ENCODE peak calls at places on chromosomes 13 and 19, in six cellular contexts. One of them, this sample, is unnamed.
A peak's percentile ranks its signal among the peaks of the same experiment; 100 is the strongest.

GRCh38 chr13:100392709-100393630 is 195.6 kb downstream of the GGACT start:
- DNase-seq in Peyer's patch: no peak
- DNase-seq in colonic mucosa: peak; percentile 84
- DNase-seq in cardiac muscle cell: peak; percentile 37
- DNase-seq in type B pancreatic cell: no peak
- DNase-seq in mucosa of descending colon: no peak
- DNase-seq in this sample: no peak

GRCh38 chr19:7328647-7329046 is 20.1 kb upstream of the ARHGEF18 start:
- DNase-seq in colonic mucosa: no peak
- DNase-seq in type B pancreatic cell: no peak
- DNase-seq in cardiac muscle cell: no peak
- DNase-seq in mucosa of descending colon: no peak
- DNase-seq in Peyer's patch: no peak
- DNase-seq in this sample: no peak

GRCh38 chr19:28242317-28242927 is 970.5 kb downstream of the UQCRFS1 start:
- DNase-seq in cardiac muscle cell: peak; percentile 62
- DNase-seq in mucosa of descending colon: no peak
- DNase-seq in colonic mucosa: peak; percentile 43
- DNase-seq in Peyer's patch: no peak
- DNase-seq in type B pancreatic cell: peak; percentile 40
- DNase-seq in this sample: no peak

GRCh38 chr19:55632463-55632834 is 8.1 kb upstream of the ZNF784 start:
- DNase-seq in mucosa of descending colon: peak; percentile 42
- DNase-seq in cardiac muscle cell: peak; percentile 96
- DNase-seq in Peyer's patch: peak; percentile 54
- DNase-seq in colonic mucosa: peak; percentile 97
- DNase-seq in type B pancreatic cell: no peak
- DNase-seq in this sample: peak; percentile 80

GRCh38 chr19:28497137-28497536 is 715.8 kb downstream of the UQCRFS1 start:
- DNase-seq in cardiac muscle cell: no peak
- DNase-seq in type B pancreatic cell: no peak
- DNase-seq in Peyer's patch: no peak
- DNase-seq in colonic mucosa: no peak
- DNase-seq in mucosa of descending colon: no peak
- DNase-seq in this sample: no peak

GRCh38 chr13:51453308-51453958 is 597 bp upstream of the INTS6 start:
- DNase-seq in Peyer's patch: peak; percentile 94
- DNase-seq in colonic mucosa: peak; percentile 87
- DNase-seq in mucosa of descending colon: peak; percentile 93
- DNase-seq in cardiac muscle cell: no peak
- DNase-seq in type B pancreatic cell: no peak
- DNase-seq in this sample: peak; percentile 77

GRCh38 chr19:35088514-35088913 is 27.1 kb upstream of the FXYD3 start:
- DNase-seq in cardiac muscle cell: no peak
- DNase-seq in mucosa of descending colon: no peak
- DNase-seq in Peyer's patch: no peak
- DNase-seq in type B pancreatic cell: no peak
- DNase-seq in colonic mucosa: no peak
- DNase-seq in this sample: peak; percentile 76

GRCh38 chr13:97278395-97279078 is 56.4 kb downstream of the MBNL2 start:
- DNase-seq in colonic mucosa: peak; percentile 48
- DNase-seq in cardiac muscle cell: no peak
- DNase-seq in type B pancreatic cell: no peak
- DNase-seq in mucosa of descending colon: no peak
- DNase-seq in Peyer's patch: no peak
- DNase-seq in this sample: no peak

GRCh38 chr19:16002380-16002779 is 53.6 kb downstream of the OR10H4 start:
- DNase-seq in type B pancreatic cell: no peak
- DNase-seq in colonic mucosa: no peak
- DNase-seq in mucosa of descending colon: no peak
- DNase-seq in cardiac muscle cell: no peak
- DNase-seq in Peyer's patch: no peak
- DNase-seq in this sample: no peak

GRCh38 chr13:35978607-35979316 is 152.4 kb downstream of the DCLK1 start:
- DNase-seq in mucosa of descending colon: no peak
- DNase-seq in colonic mucosa: peak; percentile 37
- DNase-seq in cardiac muscle cell: peak; percentile 55
- DNase-seq in Peyer's patch: no peak
- DNase-seq in type B pancreatic cell: no peak
- DNase-seq in this sample: no peak

GRCh38 chr13:75467009-75467728 is 14.8 kb downstream of the TBC1D4 start:
- DNase-seq in type B pancreatic cell: no peak
- DNase-seq in colonic mucosa: no peak
- DNase-seq in cardiac muscle cell: no peak
- DNase-seq in Peyer's patch: no peak
- DNase-seq in mucosa of descending colon: no peak
- DNase-seq in this sample: no peak

GRCh38 chr13:40637644-40638043 is 28.8 kb downstream of the FOXO1 start:
- DNase-seq in type B pancreatic cell: no peak
- DNase-seq in mucosa of descending colon: peak; percentile 56
- DNase-seq in Peyer's patch: no peak
- DNase-seq in cardiac muscle cell: no peak
- DNase-seq in colonic mucosa: peak; percentile 63
- DNase-seq in this sample: no peak

GRCh38 chr13:112229445-112229844 is 146.7 kb upstream of the SPACA7 start:
- DNase-seq in Peyer's patch: no peak
- DNase-seq in colonic mucosa: no peak
- DNase-seq in mucosa of descending colon: no peak
- DNase-seq in type B pancreatic cell: no peak
- DNase-seq in cardiac muscle cell: no peak
- DNase-seq in this sample: no peak

GRCh38 chr13:71873418-71874276 is 6.6 kb upstream of the DACH1 start:
- DNase-seq in colonic mucosa: no peak
- DNase-seq in type B pancreatic cell: no peak
- DNase-seq in cardiac muscle cell: no peak
- DNase-seq in Peyer's patch: no peak
- DNase-seq in mucosa of descending colon: no peak
- DNase-seq in this sample: no peak

GRCh38 chr19:51698296-51698695 is 5.2 kb downstream of the SPACA6 start:
- DNase-seq in Peyer's patch: no peak
- DNase-seq in type B pancreatic cell: no peak
- DNase-seq in colonic mucosa: no peak
- DNase-seq in cardiac muscle cell: no peak
- DNase-seq in mucosa of descending colon: no peak
- DNase-seq in this sample: no peak

GRCh38 chr19:32613008-32613407 is 32.0 kb downstream of the PDCD5 start:
- DNase-seq in mucosa of descending colon: no peak
- DNase-seq in Peyer's patch: no peak
- DNase-seq in cardiac muscle cell: no peak
- DNase-seq in type B pancreatic cell: no peak
- DNase-seq in colonic mucosa: no peak
- DNase-seq in this sample: no peak

GRCh38 chr19:51440846-51441409 is 17.3 kb downstream of the SIGLEC8 start:
- DNase-seq in colonic mucosa: no peak
- DNase-seq in mucosa of descending colon: no peak
- DNase-seq in cardiac muscle cell: no peak
- DNase-seq in Peyer's patch: no peak
- DNase-seq in type B pancreatic cell: no peak
- DNase-seq in this sample: no peak

GRCh38 chr13:60268203-60268555 is 104.5 kb upstream of the DIAPH3 start:
- DNase-seq in type B pancreatic cell: no peak
- DNase-seq in mucosa of descending colon: no peak
- DNase-seq in colonic mucosa: no peak
- DNase-seq in Peyer's patch: no peak
- DNase-seq in cardiac muscle cell: peak; percentile 3
- DNase-seq in this sample: no peak

GRCh38 chr19:492091-492531 is 4.2 kb upstream of the MADCAM1 start:
- DNase-seq in type B pancreatic cell: no peak
- DNase-seq in colonic mucosa: no peak
- DNase-seq in Peyer's patch: no peak
- DNase-seq in mucosa of descending colon: no peak
- DNase-seq in cardiac muscle cell: no peak
- DNase-seq in this sample: peak; percentile 53

GRCh38 chr19:39208175-39208795 is 4.2 kb upstream of the SYCN start:
- DNase-seq in Peyer's patch: no peak
- DNase-seq in type B pancreatic cell: no peak
- DNase-seq in colonic mucosa: no peak
- DNase-seq in mucosa of descending colon: no peak
- DNase-seq in cardiac muscle cell: no peak
- DNase-seq in this sample: no peak

GRCh38 chr19:33377586-33378475 is 4.3 kb downstream of the CEBPG start:
- DNase-seq in mucosa of descending colon: no peak
- DNase-seq in Peyer's patch: no peak
- DNase-seq in type B pancreatic cell: no peak
- DNase-seq in cardiac muscle cell: no peak
- DNase-seq in colonic mucosa: no peak
- DNase-seq in this sample: no peak

GRCh38 chr19:33390120-33390907 is 16.8 kb downstream of the CEBPG start:
- DNase-seq in cardiac muscle cell: no peak
- DNase-seq in type B pancreatic cell: no peak
- DNase-seq in mucosa of descending colon: peak; percentile 64
- DNase-seq in Peyer's patch: peak; percentile 66
- DNase-seq in colonic mucosa: peak; percentile 70
- DNase-seq in this sample: no peak

GRCh38 chr19:53818756-53819155 is 5.4 kb downstream of the NLRP12 start:
- DNase-seq in type B pancreatic cell: no peak
- DNase-seq in Peyer's patch: no peak
- DNase-seq in mucosa of descending colon: no peak
- DNase-seq in colonic mucosa: no peak
- DNase-seq in cardiac muscle cell: no peak
- DNase-seq in this sample: peak; percentile 79

GRCh38 chr13:44305845-44306244 is 67.8 kb upstream of the SERP2 start:
- DNase-seq in type B pancreatic cell: no peak
- DNase-seq in mucosa of descending colon: no peak
- DNase-seq in cardiac muscle cell: no peak
- DNase-seq in colonic mucosa: no peak
- DNase-seq in Peyer's patch: no peak
- DNase-seq in this sample: no peak

GRCh38 chr13:109330941-109331340 is 455.4 kb downstream of the IRS2 start:
- DNase-seq in mucosa of descending colon: no peak
- DNase-seq in type B pancreatic cell: no peak
- DNase-seq in colonic mucosa: no peak
- DNase-seq in Peyer's patch: no peak
- DNase-seq in cardiac muscle cell: no peak
- DNase-seq in this sample: no peak

GRCh38 chr13:27138457-27139093 is 33.0 kb downstream of the USP12 start:
- DNase-seq in mucosa of descending colon: no peak
- DNase-seq in type B pancreatic cell: no peak
- DNase-seq in colonic mucosa: no peak
- DNase-seq in Peyer's patch: no peak
- DNase-seq in cardiac muscle cell: no peak
- DNase-seq in this sample: no peak

GRCh38 chr13:36879218-36879938 is 40.7 kb downstream of the SMAD9 start:
- DNase-seq in type B pancreatic cell: no peak
- DNase-seq in cardiac muscle cell: no peak
- DNase-seq in colonic mucosa: no peak
- DNase-seq in mucosa of descending colon: no peak
- DNase-seq in Peyer's patch: no peak
- DNase-seq in this sample: no peak

GRCh38 chr13:111115841-111116500 is 861 bp downstream of the ARHGEF7 start:
- DNase-seq in mucosa of descending colon: peak; percentile 45
- DNase-seq in cardiac muscle cell: peak; percentile 48
- DNase-seq in colonic mucosa: no peak
- DNase-seq in Peyer's patch: no peak
- DNase-seq in type B pancreatic cell: no peak
- DNase-seq in this sample: peak; percentile 54

GRCh38 chr13:49629947-49630346 is 1.6 kb downstream of the ARL11 start:
- DNase-seq in Peyer's patch: no peak
- DNase-seq in type B pancreatic cell: no peak
- DNase-seq in colonic mucosa: no peak
- DNase-seq in mucosa of descending colon: no peak
- DNase-seq in cardiac muscle cell: no peak
- DNase-seq in this sample: no peak

GRCh38 chr13:41577437-41577836 is 120.1 kb downstream of the RGCC start:
- DNase-seq in Peyer's patch: no peak
- DNase-seq in cardiac muscle cell: no peak
- DNase-seq in type B pancreatic cell: no peak
- DNase-seq in colonic mucosa: peak; percentile 22
- DNase-seq in mucosa of descending colon: no peak
- DNase-seq in this sample: no peak

DNA sequence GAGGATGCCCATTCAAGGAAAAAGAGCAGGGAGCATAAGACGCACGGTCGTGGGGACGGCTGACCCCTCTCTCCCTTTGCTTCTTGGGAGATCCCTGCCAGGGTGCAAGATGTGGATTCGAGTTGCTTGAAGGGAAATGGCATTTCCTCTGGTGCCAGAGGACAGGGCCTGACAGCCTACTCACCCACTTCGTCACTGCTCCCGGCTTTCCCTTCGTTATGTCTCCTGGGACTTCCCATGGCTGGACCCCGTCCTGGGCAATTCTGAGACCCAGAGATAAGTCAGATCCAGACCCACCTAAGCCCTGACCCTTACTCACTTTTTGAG is 1.2 kb downstream of the TBC1D17 start:
- DNase-seq in cardiac muscle cell: no peak
- DNase-seq in type B pancreatic cell: no peak
- DNase-seq in colonic mucosa: peak; percentile 35
- DNase-seq in Peyer's patch: no peak
- DNase-seq in mucosa of descending colon: no peak
- DNase-seq in this sample: no peak
- TF ChIP-seq CTCF in cardiac muscle cell: no peak
- TF ChIP-seq CTCF in type B pancreatic cell: no peak
- TF ChIP-seq CTCF in colonic mucosa: no peak
- TF ChIP-seq CTCF in Peyer's patch: no peak
- TF ChIP-seq CTCF in mucosa of descending colon: no peak
- TF ChIP-seq CTCF in this sample: no peak

GRCh38 chr19:3129112-3129511 is 6.7 kb upstream of the GNA15 start:
- DNase-seq in type B pancreatic cell: no peak
- DNase-seq in mucosa of descending colon: no peak
- DNase-seq in colonic mucosa: no peak
- DNase-seq in Peyer's patch: no peak
- DNase-seq in cardiac muscle cell: no peak
- DNase-seq in this sample: no peak
- TF ChIP-seq CTCF in type B pancreatic cell: peak; percentile 68
- TF ChIP-seq CTCF in mucosa of descending colon: no peak
- TF ChIP-seq CTCF in colonic mucosa: peak; percentile 28
- TF ChIP-seq CTCF in Peyer's patch: peak; percentile 38
- TF ChIP-seq CTCF in cardiac muscle cell: peak; percentile 58
- TF ChIP-seq CTCF in this sample: no peak

DNA sequence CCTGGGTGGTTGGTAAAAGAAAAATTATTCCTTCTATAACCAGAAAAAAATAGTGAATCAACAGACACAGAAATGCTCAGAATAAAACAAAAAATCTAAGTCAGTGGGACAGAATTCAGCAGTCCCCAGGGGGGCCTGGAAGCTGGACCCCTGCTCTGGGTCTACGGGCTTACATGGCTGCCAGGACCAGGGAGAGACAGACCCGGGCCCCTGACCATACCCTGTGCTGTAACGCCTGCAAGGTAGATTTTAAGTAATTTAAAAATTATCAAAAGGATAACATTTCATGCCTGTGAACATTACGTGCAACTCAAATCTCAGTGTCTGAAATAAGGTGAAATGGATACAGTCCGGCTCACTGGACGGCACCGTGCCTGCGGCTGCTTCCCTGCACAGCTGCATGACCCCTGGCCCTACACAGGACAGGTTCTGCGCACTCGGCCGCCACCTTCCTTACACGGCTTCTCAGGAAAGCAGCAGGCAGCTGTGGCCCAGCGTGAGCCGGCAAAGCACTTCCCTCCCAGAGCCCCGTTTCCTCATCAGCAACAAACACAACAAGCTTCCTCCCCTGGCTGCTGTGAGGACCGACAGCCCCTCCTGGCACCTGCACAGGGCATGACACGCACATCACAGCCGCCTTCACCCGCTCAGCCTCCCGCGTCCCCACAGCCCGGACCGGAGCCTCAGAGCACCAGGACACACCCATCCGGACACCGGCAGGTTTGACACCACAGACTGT is 22.2 kb downstream of the RASA3 start:
- DNase-seq in cardiac muscle cell: no peak
- DNase-seq in Peyer's patch: peak; percentile 58
- DNase-seq in type B pancreatic cell: no peak
- DNase-seq in mucosa of descending colon: peak; percentile 55
- DNase-seq in colonic mucosa: no peak
- DNase-seq in this sample: peak; percentile 58
- TF ChIP-seq CTCF in cardiac muscle cell: no peak
- TF ChIP-seq CTCF in Peyer's patch: peak; percentile 27
- TF ChIP-seq CTCF in type B pancreatic cell: no peak
- TF ChIP-seq CTCF in mucosa of descending colon: no peak
- TF ChIP-seq CTCF in colonic mucosa: no peak
- TF ChIP-seq CTCF in this sample: no peak

GRCh38 chr13:45925151-45925550 is 73.6 kb upstream of the SIAH3 start:
- DNase-seq in mucosa of descending colon: no peak
- DNase-seq in Peyer's patch: no peak
- DNase-seq in cardiac muscle cell: no peak
- DNase-seq in type B pancreatic cell: no peak
- DNase-seq in colonic mucosa: no peak
- DNase-seq in this sample: no peak
- TF ChIP-seq CTCF in mucosa of descending colon: no peak
- TF ChIP-seq CTCF in Peyer's patch: no peak
- TF ChIP-seq CTCF in cardiac muscle cell: peak; percentile 12
- TF ChIP-seq CTCF in type B pancreatic cell: no peak
- TF ChIP-seq CTCF in colonic mucosa: no peak
- TF ChIP-seq CTCF in this sample: no peak